ENCODE peak calls at places on chromosomes 13 and 19, in nine cellular contexts. D, P, T, L, G, E, O, S and I are unnamed samples.

GRCh38 chr13:75621147-75621546 is 15.0 kb upstream of the LMO7 start:
- DNase-seq in D (no peak), P (no peak), T (no peak), L (peak), G (no peak), E (no peak), O (peak), S (no peak), I (peak)

GRCh38 chr13:99307648-99308339 is 595 bp upstream of the GPR183 start:
- DNase-seq in D (peak), P (peak), T (no peak), L (peak), G (peak), E (peak), O (peak), S (peak), I (peak)

GRCh38 chr19:43684326-43684725 is 14.4 kb upstream of the PLAUR start:
- DNase-seq in D (no peak), P (no peak), T (no peak), L (no peak), G (no peak), E (no peak), O (no peak), S (no peak), I (no peak)

GRCh38 chr13:100245099-100245498 is 156.2 kb downstream of the PCCA start:
- DNase-seq in D (no peak), P (no peak), T (no peak), L (peak), G (no peak), E (no peak), O (no peak), S (no peak), I (no peak)

GRCh38 chr19:9913237-9914000 is 22.9 kb downstream of the OLFM2 start:
- DNase-seq in D (peak), P (peak), T (no peak), L (peak), G (no peak), E (peak), O (no peak), S (no peak), I (peak)

GRCh38 chr19:2494084-2494446 is 18.1 kb downstream of the GADD45B start:
- DNase-seq in D (no peak), P (no peak), T (no peak), L (peak), G (peak), E (peak), O (peak), S (peak), I (peak)

GRCh38 chr19:18710186-18710585 is 26.7 kb downstream of the CRTC1 start:
- DNase-seq in D (no peak), P (no peak), T (no peak), L (no peak), G (no peak), E (no peak), O (no peak), S (no peak), I (no peak)

GRCh38 chr19:17483605-17484002 is 13.3 kb downstream of the SLC27A1 start:
- DNase-seq in D (no peak), P (no peak), T (no peak), L (no peak), G (no peak), E (no peak), O (no peak), S (no peak), I (no peak)

GRCh38 chr13:73672492-73672891 is 461.7 kb downstream of the KLF12 start:
- DNase-seq in D (no peak), P (no peak), T (no peak), L (no peak), G (peak), E (no peak), O (no peak), S (no peak), I (peak)

GRCh38 chr13:50015263-50015662 is at the start of gene KCNRG:
- DNase-seq in D (no peak), P (peak), T (no peak), L (peak), G (peak), E (peak), O (peak), S (peak), I (no peak)

DNA sequence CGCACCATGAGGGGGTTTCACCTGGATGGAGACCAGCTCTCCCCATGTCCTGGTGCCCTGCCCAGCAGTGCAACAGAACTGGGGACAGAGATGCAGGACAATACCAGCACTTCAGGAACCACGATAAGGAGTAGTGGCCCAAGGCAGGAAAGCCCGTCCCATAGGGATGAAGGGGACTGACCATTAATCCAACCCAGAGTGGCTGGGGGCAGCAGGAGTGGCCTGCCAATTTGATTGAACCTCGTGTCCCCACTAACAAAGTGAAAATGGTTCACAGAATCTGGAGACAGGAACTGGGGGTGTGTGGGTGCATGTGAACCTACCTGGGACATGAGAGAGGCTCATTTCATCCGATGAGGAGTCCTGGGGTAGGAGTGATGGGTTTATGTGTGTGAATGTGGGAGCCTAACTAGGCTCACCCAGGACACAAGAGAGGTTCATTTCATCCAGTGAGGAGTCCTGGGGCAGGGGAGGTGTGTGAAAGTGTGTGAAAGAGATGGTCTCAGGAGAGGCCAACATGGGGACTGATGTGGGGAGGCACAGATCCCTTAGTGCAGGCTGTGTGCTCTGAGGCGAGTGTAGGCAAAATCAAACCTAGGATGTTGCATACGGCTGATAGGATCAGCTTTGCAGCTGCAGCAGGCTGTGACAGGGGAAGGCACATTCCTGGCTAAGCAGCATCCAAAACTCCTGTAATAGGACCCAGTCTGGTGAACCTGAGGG is 98.2 kb downstream of the ZNF429 start:
- DNase-seq in D (no peak), P (peak), T (no peak), L (peak), G (peak), E (no peak), O (no peak), S (no peak), I (peak)
- H3K4me3 ChIP-seq in D (no peak), P (no peak), T (no peak), L (peak), G (no peak), E (peak), O (no peak), S (peak), I (peak)

DNA sequence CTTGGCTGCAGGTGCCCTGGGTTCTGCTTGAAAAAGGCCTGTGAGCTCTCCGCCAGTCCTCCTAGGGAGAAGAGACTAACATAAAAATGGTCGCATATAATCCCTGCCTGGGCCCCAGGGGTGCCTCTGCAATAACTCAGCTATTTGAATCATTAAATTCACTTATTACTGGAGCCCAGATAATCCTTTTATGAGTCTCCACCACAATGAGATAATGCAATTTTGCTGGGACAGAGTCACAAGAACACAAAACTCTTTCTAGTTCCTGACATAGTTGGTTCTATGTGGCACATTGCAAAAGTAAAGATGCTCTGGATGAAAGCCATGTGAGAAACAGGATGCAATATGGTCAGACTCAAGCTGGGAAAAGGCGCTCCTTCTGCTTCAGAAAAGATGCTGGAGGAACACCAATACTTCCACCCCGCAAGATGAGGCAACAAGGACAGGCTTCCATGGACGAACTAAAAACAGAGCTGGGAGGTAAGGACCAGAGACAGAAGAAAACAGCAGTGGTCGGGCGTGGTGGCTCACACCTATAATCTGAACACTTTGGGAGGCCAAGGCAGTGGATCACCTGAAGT is 5.7 kb downstream of the ANKRD27 start:
- DNase-seq in D (no peak), P (no peak), T (no peak), L (no peak), G (no peak), E (no peak), O (no peak), S (no peak), I (no peak)
- H3K9ac ChIP-seq in D (no peak), P (peak), T (no peak), L (no peak), G (no peak), E (no peak), O (no peak), S (no peak), I (no peak)

DNA sequence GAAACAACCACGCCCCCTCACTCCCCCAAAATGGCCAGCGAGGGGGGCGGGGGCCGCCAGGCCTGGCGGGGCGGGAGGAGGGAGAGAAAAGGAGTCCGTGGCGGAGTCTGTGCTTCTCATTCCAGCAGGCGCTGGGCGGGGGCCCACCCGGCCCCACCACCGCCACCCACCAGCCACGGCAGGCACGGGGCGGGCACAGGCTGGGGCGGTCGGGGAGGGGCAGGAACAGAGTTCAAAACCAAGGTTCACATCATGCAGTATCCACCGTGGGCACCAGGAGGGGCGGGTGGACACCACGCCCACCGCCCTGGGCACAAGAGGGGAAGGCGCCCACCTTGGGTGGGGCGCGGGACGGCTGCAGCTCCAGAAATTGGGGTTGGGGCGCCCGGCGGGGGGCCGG is 12.8 kb downstream of the DPF1 start:
- DNase-seq in D (peak), P (no peak), T (no peak), L (peak), G (no peak), E (no peak), O (no peak), S (peak), I (no peak)
- H3K4me3 ChIP-seq in D (no peak), P (no peak), T (no peak), L (no peak), G (no peak), E (no peak), O (no peak), S (no peak), I (no peak)

GRCh38 chr19:13022859-13023636 is 27.8 kb downstream of the NFIX start:
- DNase-seq in D (peak), P (peak), T (peak), L (peak), G (peak), E (peak), O (peak), S (peak), I (peak)

GRCh38 chr19:13024126-13024957 is 29.1 kb downstream of the NFIX start:
- DNase-seq in D (peak), P (no peak), T (no peak), L (peak), G (peak), E (peak), O (peak), S (no peak), I (no peak)

GRCh38 chr19:13020002-13020414 is 24.7 kb downstream of the NFIX start:
- DNase-seq in D (peak), P (no peak), T (no peak), L (peak), G (peak), E (no peak), O (peak), S (no peak), I (no peak)

GRCh38 chr19:13023666-13024065 is 28.4 kb downstream of the NFIX start:
- DNase-seq in D (no peak), P (no peak), T (no peak), L (peak), G (no peak), E (no peak), O (no peak), S (peak), I (peak)

GRCh38 chr19:13022111-13022858 is 27.0 kb downstream of the NFIX start:
- DNase-seq in D (no peak), P (no peak), T (peak), L (peak), G (peak), E (peak), O (peak), S (peak), I (peak)
- H3K9ac ChIP-seq in D (no peak), P (peak), T (peak), L (peak), G (peak), E (peak), O (peak), S (peak), I (peak)

GRCh38 chr19:55390461-55390880 is 4.7 kb downstream of the RPL28 start:
- DNase-seq in D (peak), P (peak), T (no peak), L (no peak), G (no peak), E (no peak), O (no peak), S (no peak), I (no peak)

GRCh38 chr19:55389386-55390317 is 3.9 kb downstream of the RPL28 start:
- DNase-seq in D (no peak), P (no peak), T (no peak), L (no peak), G (no peak), E (no peak), O (no peak), S (no peak), I (no peak)

GRCh38 chr19:55385749-55386514 is at the start of gene RPL28:
- DNase-seq in D (peak), P (peak), T (peak), L (peak), G (peak), E (peak), O (peak), S (peak), I (peak)

GRCh38 chr19:55386515-55386947 is 799 bp downstream of the RPL28 start:
- DNase-seq in D (no peak), P (no peak), T (no peak), L (peak), G (peak), E (no peak), O (no peak), S (no peak), I (peak)

DNA sequence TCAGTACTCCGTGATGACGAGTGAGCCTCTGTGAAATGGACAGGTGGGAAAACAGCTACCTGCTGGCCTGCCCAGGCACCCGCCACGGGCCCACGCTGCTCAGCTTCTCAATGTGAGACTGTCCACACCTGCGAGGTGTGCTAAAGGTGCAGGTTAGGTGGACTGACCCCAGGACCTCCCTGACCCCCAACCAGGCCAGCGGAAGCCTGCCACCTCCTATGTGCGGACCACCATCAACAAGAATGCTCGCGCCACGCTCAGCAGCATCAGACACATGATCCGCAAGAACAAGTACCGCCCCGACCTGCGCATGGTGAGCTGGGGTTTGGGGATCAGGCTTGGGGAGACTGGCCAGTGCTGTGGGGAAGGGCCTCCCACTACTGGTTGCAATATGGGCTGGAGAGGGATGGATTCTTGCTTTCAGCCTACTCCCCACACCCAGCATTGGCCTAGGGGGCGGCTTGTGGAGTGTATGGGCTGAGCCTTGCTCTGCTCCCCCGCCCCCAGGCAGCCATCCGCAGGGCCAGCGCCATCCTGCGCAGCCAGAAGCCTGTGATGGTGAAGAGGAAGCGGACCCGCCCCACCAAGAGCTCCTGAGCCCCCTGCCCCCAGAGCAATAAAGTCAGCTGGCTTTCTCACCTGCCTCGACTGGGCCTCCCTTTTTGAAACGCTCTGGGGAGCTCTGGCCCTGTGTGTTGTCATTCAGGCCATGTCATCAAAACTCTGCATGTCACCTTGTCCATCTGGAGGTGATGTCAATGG is 2.2 kb downstream of the RPL28 start:
- DNase-seq in D (no peak), P (no peak), T (no peak), L (no peak), G (no peak), E (no peak), O (no peak), S (no peak), I (no peak)
- H3K4me3 ChIP-seq in D (peak), P (peak), T (no peak), L (peak), G (peak), E (peak), O (peak), S (peak), I (peak)

DNA sequence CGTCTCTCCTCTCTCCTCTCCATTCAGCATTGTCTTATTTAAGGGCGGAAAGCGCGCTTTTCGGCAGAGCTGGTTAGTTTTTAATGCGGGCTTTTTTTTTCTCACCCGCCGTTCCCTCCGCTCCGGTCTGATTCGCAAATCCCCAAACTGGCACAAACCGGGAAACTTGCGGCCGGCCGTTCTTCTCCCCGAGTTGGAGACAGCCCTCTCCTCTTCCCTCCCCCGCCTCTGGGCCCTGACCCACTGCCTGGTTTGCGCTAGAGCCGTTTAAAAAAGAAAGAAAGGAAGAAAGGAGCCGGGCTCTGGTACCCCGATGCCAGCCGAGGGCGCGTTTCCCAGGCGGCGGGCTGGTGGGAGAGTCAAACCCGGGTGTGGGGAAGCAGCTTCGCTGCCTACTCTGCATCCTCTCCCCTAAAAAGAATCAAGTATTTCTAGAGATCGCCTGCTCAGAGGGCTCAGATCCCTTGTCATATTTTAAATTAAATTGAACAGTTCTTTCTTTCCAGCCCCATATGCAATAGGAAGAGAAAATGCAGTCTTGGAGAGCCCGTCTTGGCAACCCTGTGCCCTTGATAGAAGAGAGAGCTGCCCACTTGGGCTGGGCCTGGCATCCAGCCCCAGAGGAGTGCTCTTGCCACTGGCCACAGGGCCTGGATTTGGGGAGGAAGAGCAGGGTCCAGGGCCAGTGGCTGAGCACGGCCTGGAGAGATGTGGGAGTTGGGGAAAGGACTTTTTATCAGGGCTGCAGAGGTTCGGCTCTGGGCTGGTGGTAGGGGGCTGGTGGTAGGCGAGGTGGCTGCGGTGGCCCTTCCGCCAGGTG is 19.0 kb downstream of the NFIX start:
- DNase-seq in D (peak), P (no peak), T (no peak), L (peak), G (peak), E (no peak), O (no peak), S (peak), I (no peak)
- H3K9ac ChIP-seq in D (no peak), P (no peak), T (no peak), L (peak), G (peak), E (peak), O (no peak), S (peak), I (peak)